ENCODE peak calls at places on chromosomes 13 and 19, in ten cellular contexts. One of them, this sample, is unnamed.

GRCh38 chr19:43739419-43739818 is 15.3 kb downstream of the SMG9 start:
- DNase-seq in HAP-1: no peak
- DNase-seq in adipocyte: no peak
- DNase-seq in NB4: no peak
- DNase-seq in colonic mucosa: peak
- DNase-seq in thoracic aorta: no peak
- DNase-seq in body of pancreas: no peak
- DNase-seq in heart left ventricle: no peak
- DNase-seq in cardiac fibroblast: no peak
- DNase-seq in lower leg skin: no peak
- DNase-seq in this sample: no peak

GRCh38 chr19:1287622-1288527 is 2.2 kb downstream of the EFNA2 start:
- DNase-seq in HAP-1: no peak
- DNase-seq in adipocyte: peak
- DNase-seq in NB4: no peak
- DNase-seq in colonic mucosa: no peak
- DNase-seq in thoracic aorta: no peak
- DNase-seq in body of pancreas: no peak
- DNase-seq in heart left ventricle: no peak
- DNase-seq in cardiac fibroblast: no peak
- DNase-seq in lower leg skin: no peak
- DNase-seq in this sample: no peak

GRCh38 chr19:56917998-56918397 is 77.5 kb upstream of the PEG3 start:
- DNase-seq in HAP-1: no peak
- DNase-seq in adipocyte: no peak
- DNase-seq in NB4: no peak
- DNase-seq in colonic mucosa: no peak
- DNase-seq in thoracic aorta: no peak
- DNase-seq in body of pancreas: no peak
- DNase-seq in heart left ventricle: no peak
- DNase-seq in cardiac fibroblast: no peak
- DNase-seq in lower leg skin: no peak
- DNase-seq in this sample: no peak

GRCh38 chr19:44072543-44073401 is 813 bp downstream of the ZNF284 start:
- DNase-seq in HAP-1: no peak
- DNase-seq in adipocyte: peak
- DNase-seq in NB4: peak
- DNase-seq in colonic mucosa: peak
- DNase-seq in thoracic aorta: no peak
- DNase-seq in body of pancreas: no peak
- DNase-seq in heart left ventricle: no peak
- DNase-seq in cardiac fibroblast: peak
- DNase-seq in lower leg skin: no peak
- DNase-seq in this sample: no peak

GRCh38 chr13:67769063-67769986 is 539.2 kb upstream of the PCDH9 start:
- DNase-seq in HAP-1: no peak
- DNase-seq in adipocyte: no peak
- DNase-seq in NB4: no peak
- DNase-seq in colonic mucosa: no peak
- DNase-seq in thoracic aorta: no peak
- DNase-seq in body of pancreas: no peak
- DNase-seq in heart left ventricle: peak
- DNase-seq in cardiac fibroblast: no peak
- DNase-seq in lower leg skin: no peak
- DNase-seq in this sample: no peak

GRCh38 chr19:41299755-41300089 is 10.2 kb upstream of the CCDC97 start:
- DNase-seq in HAP-1: no peak
- DNase-seq in adipocyte: peak
- DNase-seq in NB4: no peak
- DNase-seq in colonic mucosa: no peak
- DNase-seq in thoracic aorta: no peak
- DNase-seq in body of pancreas: no peak
- DNase-seq in heart left ventricle: no peak
- DNase-seq in cardiac fibroblast: peak
- DNase-seq in lower leg skin: peak
- DNase-seq in this sample: no peak

GRCh38 chr13:80305737-80306136 is 35.2 kb downstream of the SPRY2 start:
- DNase-seq in HAP-1: no peak
- DNase-seq in adipocyte: peak
- DNase-seq in NB4: no peak
- DNase-seq in colonic mucosa: no peak
- DNase-seq in thoracic aorta: no peak
- DNase-seq in body of pancreas: no peak
- DNase-seq in heart left ventricle: no peak
- DNase-seq in cardiac fibroblast: peak
- DNase-seq in lower leg skin: no peak
- DNase-seq in this sample: no peak

GRCh38 chr13:100275746-100276145 is 186.9 kb downstream of the PCCA start:
- DNase-seq in HAP-1: peak
- DNase-seq in adipocyte: peak
- DNase-seq in NB4: peak
- DNase-seq in colonic mucosa: no peak
- DNase-seq in thoracic aorta: no peak
- DNase-seq in body of pancreas: no peak
- DNase-seq in heart left ventricle: no peak
- DNase-seq in cardiac fibroblast: no peak
- DNase-seq in lower leg skin: no peak
- DNase-seq in this sample: no peak

GRCh38 chr19:48659768-48660167 is 13.0 kb downstream of the NTN5 start:
- DNase-seq in HAP-1: no peak
- DNase-seq in adipocyte: peak
- DNase-seq in NB4: peak
- DNase-seq in colonic mucosa: no peak
- DNase-seq in thoracic aorta: no peak
- DNase-seq in body of pancreas: no peak
- DNase-seq in heart left ventricle: no peak
- DNase-seq in cardiac fibroblast: peak
- DNase-seq in lower leg skin: no peak
- DNase-seq in this sample: no peak

DNA sequence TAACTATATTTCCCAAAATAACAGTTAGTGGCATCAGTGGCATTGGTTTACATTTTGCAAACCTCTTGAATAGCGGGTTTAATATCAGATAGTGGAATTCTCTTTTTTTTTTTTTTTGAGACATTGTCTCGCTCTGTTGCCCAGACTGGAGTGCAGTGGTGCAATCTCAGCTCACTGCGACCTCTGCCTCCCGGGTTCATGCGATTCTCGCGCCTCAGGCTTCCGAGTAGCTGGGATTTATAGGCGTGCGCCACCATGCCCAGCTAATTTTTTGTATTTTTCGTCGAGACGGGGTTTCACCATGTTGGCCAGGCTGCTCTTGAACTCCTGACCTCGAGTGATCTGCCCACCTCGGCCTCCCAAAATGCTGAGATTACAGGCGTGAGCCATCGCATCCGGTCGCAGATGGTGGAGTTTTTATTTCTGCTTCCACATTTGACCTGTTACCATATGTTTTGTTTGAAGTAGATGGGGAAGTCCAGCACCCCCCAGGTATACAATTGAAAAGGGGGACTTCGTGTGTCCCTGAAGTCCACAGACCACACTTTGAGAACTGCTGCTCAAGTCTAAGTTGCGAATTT is 40.5 kb upstream of the XPO4 start:
- DNase-seq in HAP-1: no peak
- DNase-seq in adipocyte: no peak
- DNase-seq in NB4: no peak
- DNase-seq in colonic mucosa: peak
- DNase-seq in thoracic aorta: no peak
- DNase-seq in body of pancreas: no peak
- DNase-seq in heart left ventricle: no peak
- DNase-seq in cardiac fibroblast: no peak
- DNase-seq in lower leg skin: no peak
- DNase-seq in this sample: no peak
- H3K4me3 ChIP-seq in HAP-1: no peak
- H3K4me3 ChIP-seq in adipocyte: peak
- H3K4me3 ChIP-seq in NB4: peak
- H3K4me3 ChIP-seq in colonic mucosa: peak
- H3K4me3 ChIP-seq in thoracic aorta: peak
- H3K4me3 ChIP-seq in body of pancreas: no peak
- H3K4me3 ChIP-seq in heart left ventricle: peak
- H3K4me3 ChIP-seq in cardiac fibroblast: no peak
- H3K4me3 ChIP-seq in lower leg skin: no peak
- H3K4me3 ChIP-seq in this sample: no peak

GRCh38 chr19:4641132-4641531 is 1.8 kb downstream of the TNFAIP8L1 start:
- DNase-seq in HAP-1: no peak
- DNase-seq in adipocyte: no peak
- DNase-seq in NB4: no peak
- DNase-seq in colonic mucosa: no peak
- DNase-seq in thoracic aorta: no peak
- DNase-seq in body of pancreas: no peak
- DNase-seq in heart left ventricle: no peak
- DNase-seq in cardiac fibroblast: no peak
- DNase-seq in lower leg skin: no peak
- DNase-seq in this sample: no peak
- H3K4me3 ChIP-seq in HAP-1: no peak
- H3K4me3 ChIP-seq in adipocyte: no peak
- H3K4me3 ChIP-seq in NB4: no peak
- H3K4me3 ChIP-seq in colonic mucosa: peak
- H3K4me3 ChIP-seq in thoracic aorta: no peak
- H3K4me3 ChIP-seq in body of pancreas: no peak
- H3K4me3 ChIP-seq in heart left ventricle: peak
- H3K4me3 ChIP-seq in cardiac fibroblast: no peak
- H3K4me3 ChIP-seq in lower leg skin: no peak
- H3K4me3 ChIP-seq in this sample: no peak

DNA sequence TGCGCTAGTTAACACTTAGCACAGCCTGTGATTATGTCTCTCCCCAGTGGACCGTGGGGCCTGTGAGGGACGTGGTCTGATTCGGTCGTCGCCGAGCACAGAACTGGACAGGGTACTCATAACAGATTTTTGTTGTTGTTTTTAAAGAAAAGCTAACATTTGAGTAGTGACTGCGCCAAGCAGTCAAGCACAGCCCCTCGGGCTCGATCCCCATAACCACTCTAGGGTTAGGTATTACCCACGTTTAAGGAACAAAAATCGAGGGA is 805 bp upstream of the PTOV1 start:
- DNase-seq in HAP-1: no peak
- DNase-seq in adipocyte: no peak
- DNase-seq in NB4: no peak
- DNase-seq in colonic mucosa: peak
- DNase-seq in thoracic aorta: no peak
- DNase-seq in body of pancreas: no peak
- DNase-seq in heart left ventricle: no peak
- DNase-seq in cardiac fibroblast: no peak
- DNase-seq in lower leg skin: peak
- DNase-seq in this sample: no peak
- H3K4me3 ChIP-seq in HAP-1: peak
- H3K4me3 ChIP-seq in adipocyte: peak
- H3K4me3 ChIP-seq in NB4: peak
- H3K4me3 ChIP-seq in colonic mucosa: peak
- H3K4me3 ChIP-seq in thoracic aorta: peak
- H3K4me3 ChIP-seq in body of pancreas: no peak
- H3K4me3 ChIP-seq in heart left ventricle: peak
- H3K4me3 ChIP-seq in cardiac fibroblast: peak
- H3K4me3 ChIP-seq in lower leg skin: no peak
- H3K4me3 ChIP-seq in this sample: peak

GRCh38 chr19:39208175-39208795 is 4.2 kb upstream of the SYCN start:
- DNase-seq in HAP-1: no peak
- DNase-seq in adipocyte: no peak
- DNase-seq in NB4: no peak
- DNase-seq in colonic mucosa: no peak
- DNase-seq in thoracic aorta: no peak
- DNase-seq in body of pancreas: peak
- DNase-seq in heart left ventricle: no peak
- DNase-seq in cardiac fibroblast: no peak
- DNase-seq in lower leg skin: no peak
- DNase-seq in this sample: no peak
- H3K4me3 ChIP-seq in HAP-1: no peak
- H3K4me3 ChIP-seq in adipocyte: no peak
- H3K4me3 ChIP-seq in NB4: no peak
- H3K4me3 ChIP-seq in colonic mucosa: no peak
- H3K4me3 ChIP-seq in thoracic aorta: no peak
- H3K4me3 ChIP-seq in body of pancreas: no peak
- H3K4me3 ChIP-seq in heart left ventricle: no peak
- H3K4me3 ChIP-seq in cardiac fibroblast: no peak
- H3K4me3 ChIP-seq in lower leg skin: no peak
- H3K4me3 ChIP-seq in this sample: no peak

This sample was measured in SK-N-MC.